ENCODE peak calls at places on chromosome 9, in four cellular contexts. One of them, this sample, is unnamed.

GRCh38 chr9:70435948-70436347 is 21.5 kb upstream of the KLF9 start:
- DNase-seq in HepG2: no peak
- DNase-seq in GM12878: no peak
- DNase-seq in H1: no peak
- DNase-seq in this sample: no peak

GRCh38 chr9:21919377-21920362 is 74.5 kb downstream of the CDKN2A start:
- DNase-seq in H1: no peak
- DNase-seq in HepG2: peak; percentile 1
- DNase-seq in GM12878: peak; percentile 13
- DNase-seq in this sample: no peak

GRCh38 chr9:94934816-94935328 is 208.4 kb downstream of the AOPEP start:
- DNase-seq in HepG2: no peak
- DNase-seq in H1: no peak
- DNase-seq in GM12878: no peak
- DNase-seq in this sample: no peak

GRCh38 chr9:136625101-136626065 is 37.3 kb upstream of the EGFL7 start:
- DNase-seq in HepG2: peak; percentile 69
- DNase-seq in GM12878: no peak
- DNase-seq in H1: no peak
- DNase-seq in this sample: peak; percentile 47

GRCh38 chr9:114386886-114387677 is 700 bp downstream of the AKNA start:
- DNase-seq in GM12878: no peak
- DNase-seq in HepG2: no peak
- DNase-seq in H1: no peak
- DNase-seq in this sample: no peak

GRCh38 chr9:79263666-79264460 is 307.9 kb upstream of the TLE4 start:
- DNase-seq in HepG2: no peak
- DNase-seq in H1: no peak
- DNase-seq in GM12878: no peak
- DNase-seq in this sample: no peak

GRCh38 chr9:115034801-115035200 is 83.2 kb downstream of the TNC start:
- DNase-seq in H1: no peak
- DNase-seq in HepG2: no peak
- DNase-seq in GM12878: no peak
- DNase-seq in this sample: no peak

GRCh38 chr9:90578116-90578815 is 64.4 kb downstream of the DIRAS2 start:
- DNase-seq in H1: no peak
- DNase-seq in GM12878: no peak
- DNase-seq in HepG2: no peak
- DNase-seq in this sample: no peak

GRCh38 chr9:120920495-120921178 is 6.0 kb downstream of the TRAF1 start:
- DNase-seq in GM12878: no peak
- DNase-seq in HepG2: no peak
- DNase-seq in H1: no peak
- DNase-seq in this sample: no peak

GRCh38 chr9:96038914-96039313 is 163.4 kb downstream of the ERCC6L2 start:
- DNase-seq in H1: no peak
- DNase-seq in HepG2: no peak
- DNase-seq in GM12878: no peak
- DNase-seq in this sample: no peak

GRCh38 chr9:133532937-133533668 is 1.4 kb upstream of the ADAMTSL2 start:
- DNase-seq in HepG2: peak; percentile 75
- DNase-seq in GM12878: peak; percentile 15
- DNase-seq in H1: peak; percentile 44
- DNase-seq in this sample: peak; percentile 82

GRCh38 chr9:98583417-98583816 is 125.3 kb downstream of the GABBR2 start:
- DNase-seq in GM12878: no peak
- DNase-seq in H1: no peak
- DNase-seq in HepG2: no peak
- DNase-seq in this sample: no peak

GRCh38 chr9:133246507-133247390 is 28.3 kb downstream of the ABO start:
- DNase-seq in GM12878: no peak
- DNase-seq in H1: no peak
- DNase-seq in HepG2: no peak
- DNase-seq in this sample: no peak

GRCh38 chr9:95057121-95057520 is 260.4 kb downstream of the FANCC start:
- DNase-seq in GM12878: no peak
- DNase-seq in H1: no peak
- DNase-seq in HepG2: no peak
- DNase-seq in this sample: no peak

GRCh38 chr9:88429595-88430430 is 41.6 kb downstream of the SPIN1 start:
- DNase-seq in HepG2: no peak
- DNase-seq in H1: no peak
- DNase-seq in GM12878: no peak
- DNase-seq in this sample: no peak

GRCh38 chr9:128152781-128153116 is 3.5 kb downstream of the LCN2 start:
- DNase-seq in HepG2: no peak
- DNase-seq in GM12878: no peak
- DNase-seq in H1: no peak
- DNase-seq in this sample: no peak

GRCh38 chr9:20988916-20989315 is 42.5 kb downstream of the HACD4 start:
- DNase-seq in HepG2: no peak
- DNase-seq in H1: no peak
- DNase-seq in GM12878: no peak
- DNase-seq in this sample: no peak

GRCh38 chr9:15707000-15707399 is 154.2 kb downstream of the CCDC171 start:
- DNase-seq in H1: no peak
- DNase-seq in GM12878: no peak
- DNase-seq in HepG2: no peak
- DNase-seq in this sample: no peak

GRCh38 chr9:117303643-117304230 is 111.1 kb downstream of the ASTN2 start:
- DNase-seq in GM12878: no peak
- DNase-seq in H1: no peak
- DNase-seq in HepG2: no peak
- DNase-seq in this sample: no peak

GRCh38 chr9:81902191-81902590 is 26.0 kb upstream of the SPATA31D4 start:
- DNase-seq in H1: no peak
- DNase-seq in GM12878: no peak
- DNase-seq in HepG2: no peak
- DNase-seq in this sample: no peak

GRCh38 chr9:2043881-2044462 is 28.8 kb downstream of the SMARCA2 start:
- DNase-seq in HepG2: no peak
- DNase-seq in H1: no peak
- DNase-seq in GM12878: no peak
- DNase-seq in this sample: no peak

GRCh38 chr9:111959468-111959941 is 62.9 kb downstream of the UGCG start:
- DNase-seq in GM12878: no peak
- DNase-seq in H1: no peak
- DNase-seq in HepG2: peak; percentile 27
- DNase-seq in this sample: peak; percentile 63

GRCh38 chr9:87140605-87141109 is 193.4 kb upstream of the GAS1 start:
- DNase-seq in HepG2: no peak
- DNase-seq in GM12878: no peak
- DNase-seq in H1: no peak
- DNase-seq in this sample: no peak

DNA sequence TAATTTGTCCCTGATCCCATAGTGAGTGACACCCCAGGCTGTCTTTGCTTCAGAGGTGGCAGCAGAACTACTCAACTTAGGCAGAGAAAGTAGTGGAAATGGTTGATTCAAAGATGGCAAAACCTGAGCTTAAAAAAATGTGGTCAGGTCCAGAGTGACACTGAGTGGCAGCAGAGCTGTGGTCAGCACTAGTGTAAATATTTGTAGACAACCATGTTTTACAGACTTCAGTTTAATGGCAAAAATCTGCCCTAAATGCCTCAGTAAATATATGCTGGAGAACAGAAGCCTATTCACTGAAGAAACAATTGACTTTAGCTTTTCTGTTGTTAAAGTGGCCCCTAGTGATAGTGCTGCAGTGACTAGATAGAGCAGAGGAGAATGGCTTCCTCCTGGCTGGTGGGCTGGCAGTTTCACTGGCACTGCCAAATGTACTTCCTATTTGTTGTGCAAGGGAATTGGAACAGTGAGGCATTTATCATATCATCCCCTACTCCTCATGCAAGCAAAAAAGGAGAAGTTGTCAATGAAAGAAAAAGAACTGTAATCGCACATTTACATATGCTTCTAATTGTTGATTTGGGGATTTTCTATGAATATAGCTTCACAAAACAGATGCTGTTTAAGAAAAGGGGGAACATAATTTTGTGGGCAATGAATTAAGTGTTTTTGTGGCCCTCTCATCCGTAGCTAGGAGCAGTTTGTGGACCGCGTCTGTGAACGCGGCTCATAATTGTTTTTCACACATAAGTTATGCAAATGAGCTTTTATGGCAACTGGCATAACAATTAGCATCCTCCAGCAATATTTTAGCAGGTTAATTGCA is 12.0 kb downstream of the PBX3 start:
- DNase-seq in GM12878: no peak
- DNase-seq in H1: no peak
- DNase-seq in HepG2: peak; percentile 93
- DNase-seq in this sample: no peak
- TF ChIP-seq BRCA1 in GM12878: no peak
- TF ChIP-seq BRCA1 in H1: no peak
- TF ChIP-seq BRCA1 in HepG2: no peak
- TF ChIP-seq BRCA1 in this sample: no peak

DNA sequence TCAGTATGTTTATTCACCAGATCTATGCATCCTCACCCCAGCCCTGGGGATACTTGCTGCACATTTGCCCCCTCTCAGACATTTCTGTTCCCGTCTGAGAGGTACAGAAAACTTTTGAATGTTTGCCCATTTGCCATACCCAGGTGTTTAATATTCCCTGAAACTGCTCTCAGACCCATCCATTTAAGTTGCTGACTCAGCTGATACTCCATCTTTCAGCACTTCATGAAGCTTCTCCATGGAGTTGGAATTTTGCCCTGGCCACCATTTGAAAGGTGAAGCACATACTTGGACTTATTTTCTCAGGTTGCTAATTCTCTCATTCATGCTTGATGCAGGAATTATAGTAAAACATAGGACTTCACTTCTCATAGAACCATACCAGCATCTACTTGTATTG is 203.9 kb upstream of the OR13F1 start:
- DNase-seq in H1: no peak
- DNase-seq in HepG2: no peak
- DNase-seq in GM12878: no peak
- DNase-seq in this sample: no peak
- TF ChIP-seq POLR2AphosphoS5 in H1: no peak
- TF ChIP-seq POLR2AphosphoS5 in HepG2: no peak
- TF ChIP-seq POLR2AphosphoS5 in GM12878: no peak
- TF ChIP-seq POLR2AphosphoS5 in this sample: no peak

DNA sequence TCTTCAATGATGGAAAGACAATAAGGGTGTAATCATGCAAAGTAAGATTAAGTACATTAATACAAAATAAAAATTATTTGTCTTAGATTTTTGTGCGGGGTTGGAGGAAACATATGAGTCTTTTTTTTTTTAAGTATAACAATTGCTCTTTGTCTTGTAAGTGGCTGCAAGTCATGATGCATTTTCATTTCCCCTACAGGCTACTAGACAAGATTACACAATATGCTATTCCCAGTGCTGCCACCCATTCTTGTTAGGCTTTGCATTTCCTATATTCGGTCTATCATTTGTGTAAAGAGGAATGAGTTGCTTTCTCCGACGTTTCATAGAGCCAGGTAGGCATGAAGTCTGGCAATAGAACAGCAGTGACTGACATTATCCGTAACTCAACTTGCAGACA is 294.2 kb upstream of the CYLC2 start:
- DNase-seq in H1: no peak
- DNase-seq in HepG2: no peak
- DNase-seq in GM12878: no peak
- DNase-seq in this sample: no peak
- TF ChIP-seq BRCA1 in H1: no peak
- TF ChIP-seq BRCA1 in HepG2: no peak
- TF ChIP-seq BRCA1 in GM12878: no peak
- TF ChIP-seq BRCA1 in this sample: no peak

DNA sequence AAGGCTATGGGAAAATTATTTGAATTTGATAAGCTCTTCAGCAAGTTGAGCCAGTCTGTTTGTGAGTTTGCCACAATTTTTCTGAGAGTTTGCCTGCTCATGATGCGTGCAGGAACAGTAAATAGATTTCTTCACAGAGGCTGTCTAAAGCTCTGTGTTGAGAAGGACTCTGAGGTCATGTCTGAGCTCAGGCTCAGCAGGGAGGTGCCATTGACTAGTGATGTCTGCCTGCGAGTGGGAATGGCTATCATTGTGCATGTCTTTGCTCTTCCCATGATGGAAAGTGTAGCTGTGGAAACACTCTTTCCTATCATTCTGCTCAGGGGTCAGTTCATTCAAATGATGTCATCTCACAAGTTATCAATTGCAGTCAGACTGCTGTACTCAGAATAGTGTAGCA is 142.8 kb downstream of the RASEF start:
- DNase-seq in H1: no peak
- DNase-seq in HepG2: no peak
- DNase-seq in GM12878: no peak
- DNase-seq in this sample: no peak
- TF ChIP-seq POLR2AphosphoS5 in H1: no peak
- TF ChIP-seq POLR2AphosphoS5 in HepG2: no peak
- TF ChIP-seq POLR2AphosphoS5 in GM12878: no peak
- TF ChIP-seq POLR2AphosphoS5 in this sample: no peak

GRCh38 chr9:131422241-131422792 is 28.4 kb downstream of the PRRC2B start:
- DNase-seq in HepG2: no peak
- DNase-seq in GM12878: no peak
- DNase-seq in H1: no peak
- DNase-seq in this sample: no peak

GRCh38 chr9:131429121-131430012 is 35.5 kb downstream of the PRRC2B start:
- DNase-seq in HepG2: no peak
- DNase-seq in H1: no peak
- DNase-seq in GM12878: no peak
- DNase-seq in this sample: no peak

GRCh38 chr9:131421691-131422090 is 27.8 kb downstream of the PRRC2B start:
- DNase-seq in HepG2: no peak
- DNase-seq in GM12878: no peak
- DNase-seq in H1: no peak
- DNase-seq in this sample: no peak

GRCh38 chr9:131423171-131423581 is 29.3 kb downstream of the PRRC2B start:
- DNase-seq in HepG2: no peak
- DNase-seq in H1: peak; percentile 53
- DNase-seq in GM12878: peak; percentile 20
- DNase-seq in this sample: no peak

GRCh38 chr9:131426545-131426944 is 32.7 kb downstream of the PRRC2B start:
- DNase-seq in HepG2: no peak
- DNase-seq in GM12878: no peak
- DNase-seq in H1: no peak
- DNase-seq in this sample: no peak
- TF ChIP-seq BRCA1 in HepG2: no peak
- TF ChIP-seq BRCA1 in GM12878: no peak
- TF ChIP-seq BRCA1 in H1: no peak
- TF ChIP-seq BRCA1 in this sample: no peak

GRCh38 chr9:14372437-14373318 is 58.7 kb upstream of the NFIB start:
- DNase-seq in GM12878: no peak
- DNase-seq in HepG2: peak; percentile 53
- DNase-seq in H1: peak; percentile 73
- DNase-seq in this sample: peak; percentile 49
- TF ChIP-seq POLR2AphosphoS5 in GM12878: no peak
- TF ChIP-seq POLR2AphosphoS5 in HepG2: no peak
- TF ChIP-seq POLR2AphosphoS5 in H1: no peak
- TF ChIP-seq POLR2AphosphoS5 in this sample: no peak

This sample was measured in K562.